ENCODE peak calls at places on chromosomes 16 and 17, in four cellular contexts. L is A549, Q is GM12878, G is K562. C is an unnamed sample.

GRCh38 chr16:4351880-4352279 is 759 bp upstream of the PAM16 start:
- DNase-seq in G (no peak), L (no peak), Q (no peak), C (peak)

GRCh38 chr17:75325827-75326586 is 36.8 kb upstream of the SLC25A19 start:
- DNase-seq in L (no peak), Q (no peak), G (peak), C (no peak)

GRCh38 chr16:12146966-12147365 is 170.4 kb downstream of the SNX29 start:
- DNase-seq in L (no peak), G (no peak), Q (no peak), C (no peak)

GRCh38 chr17:50587571-50587970 is 27.1 kb downstream of the CACNA1G start:
- DNase-seq in Q (no peak), G (no peak), L (no peak), C (no peak)

GRCh38 chr16:57899771-57900661 is 70.9 kb downstream of the CNGB1 start:
- DNase-seq in G (peak), L (peak), Q (no peak), C (peak)

GRCh38 chr17:31394544-31394943 is 3.1 kb downstream of the RAB11FIP4 start:
- DNase-seq in G (peak), Q (no peak), L (no peak), C (peak)

GRCh38 chr16:84341533-84342295 is 26.6 kb upstream of the ATP2C2 start:
- DNase-seq in Q (no peak), G (no peak), L (no peak), C (no peak)

GRCh38 chr16:58937661-58938060 is 203.5 kb upstream of the GOT2 start:
- DNase-seq in Q (no peak), G (no peak), L (no peak), C (no peak)

GRCh38 chr17:47941246-47941997 is at the start of gene PNPO:
- DNase-seq in Q (peak), L (peak), G (peak), C (peak)

GRCh38 chr17:6450926-6451717 is 6.9 kb downstream of the PIMREG start:
- DNase-seq in Q (no peak), L (no peak), G (peak), C (no peak)

GRCh38 chr17:73369126-73369525 is 57.3 kb upstream of the CDC42EP4 start:
- DNase-seq in G (no peak), Q (no peak), L (no peak), C (no peak)

GRCh38 chr17:83096401-83097220 is 17.2 kb downstream of the METRNL start:
- DNase-seq in L (no peak), Q (no peak), G (no peak), C (no peak)

GRCh38 chr16:29698484-29699323 is 19.7 kb downstream of the QPRT start:
- DNase-seq in G (no peak), Q (no peak), L (no peak), C (no peak)

GRCh38 chr17:9150407-9151090 is 129.2 kb downstream of the NTN1 start:
- DNase-seq in G (no peak), L (no peak), Q (no peak), C (no peak)

GRCh38 chr16:30532285-30533145 is 2.1 kb downstream of the ZNF747 start:
- DNase-seq in G (no peak), L (no peak), Q (no peak), C (no peak)

GRCh38 chr17:36885761-36886365 is 51.4 kb upstream of the LHX1 start:
- DNase-seq in L (no peak), Q (no peak), G (no peak), C (no peak)

GRCh38 chr16:19167710-19168172 is 299 bp upstream of the SYT17 start:
- DNase-seq in L (peak), Q (no peak), G (peak), C (peak)

GRCh38 chr17:72366626-72367025 is 245.8 kb downstream of the SOX9 start:
- DNase-seq in Q (no peak), G (no peak), L (no peak), C (no peak)

GRCh38 chr16:89505204-89506112 is 2.7 kb upstream of the SPG7 start:
- DNase-seq in G (peak), Q (peak), L (peak), C (peak)

GRCh38 chr17:59845595-59846390 is 47.0 kb downstream of the TUBD1 start:
- DNase-seq in L (peak), G (peak), Q (no peak), C (peak)

GRCh38 chr16:13550254-13550653 is 369.7 kb upstream of the ERCC4 start:
- DNase-seq in G (no peak), L (no peak), Q (no peak), C (no peak)

GRCh38 chr16:55100100-55100499 is 169.4 kb downstream of the IRX5 start:
- DNase-seq in G (no peak), Q (no peak), L (no peak), C (no peak)

GRCh38 chr16:81415757-81416156 is 28.9 kb upstream of the CMIP start:
- DNase-seq in G (no peak), Q (no peak), L (no peak), C (no peak)

GRCh38 chr17:55587608-55588139 is 76.4 kb upstream of the SMIM36 start:
- DNase-seq in L (no peak), Q (no peak), G (no peak), C (no peak)

GRCh38 chr17:82301300-82301915 is 16.0 kb downstream of the CD7 start:
- DNase-seq in G (no peak), L (no peak), Q (no peak), C (no peak)

GRCh38 chr17:39634384-39634871 is 2.5 kb upstream of the STARD3 start:
- DNase-seq in Q (no peak), G (peak), L (peak), C (no peak)

GRCh38 chr16:25893332-25893731 is 201.6 kb downstream of the HS3ST4 start:
- DNase-seq in L (no peak), Q (no peak), G (peak), C (no peak)

GRCh38 chr16:66212426-66212825 is 154.1 kb upstream of the CDH5 start:
- DNase-seq in Q (no peak), L (no peak), G (no peak), C (no peak)

GRCh38 chr16:11170201-11170600 is 85.8 kb downstream of the SOCS1 start:
- DNase-seq in L (no peak), Q (no peak), G (no peak), C (no peak)

GRCh38 chr17:10069301-10069700 is 129.1 kb downstream of the GAS7 start:
- DNase-seq in L (no peak), G (no peak), Q (no peak), C (no peak)

GRCh38 chr17:22090263-22090935 is 398.1 kb downstream of the KCNJ18 start:
- DNase-seq in G (peak), L (no peak), Q (no peak), C (no peak)

GRCh38 chr17:57672205-57672632 is 72.9 kb downstream of the CCDC182 start:
- DNase-seq in L (no peak), G (no peak), Q (no peak), C (no peak)
- TF ChIP-seq POLR2AphosphoS2 in L (no peak), G (no peak), Q (no peak), C (no peak)

GRCh38 chr17:45426561-45426960 is 6.1 kb downstream of the ARHGAP27 start:
- DNase-seq in L (no peak), G (no peak), Q (no peak), C (no peak)

GRCh38 chr17:45427181-45427835 is 5.4 kb downstream of the ARHGAP27 start:
- DNase-seq in L (no peak), Q (no peak), G (no peak), C (no peak)

GRCh38 chr17:45429338-45430005 is 3.2 kb downstream of the ARHGAP27 start:
- DNase-seq in G (no peak), L (no peak), Q (no peak), C (no peak)

GRCh38 chr17:45428954-45429337 is 3.7 kb downstream of the ARHGAP27 start:
- DNase-seq in G (no peak), L (no peak), Q (no peak), C (no peak)

GRCh38 chr17:45428050-45428953 is 4.4 kb downstream of the ARHGAP27 start:
- DNase-seq in L (peak), G (peak), Q (no peak), C (peak)
- TF ChIP-seq POLR2AphosphoS2 in L (no peak), G (no peak), Q (no peak), C (no peak)

DNA sequence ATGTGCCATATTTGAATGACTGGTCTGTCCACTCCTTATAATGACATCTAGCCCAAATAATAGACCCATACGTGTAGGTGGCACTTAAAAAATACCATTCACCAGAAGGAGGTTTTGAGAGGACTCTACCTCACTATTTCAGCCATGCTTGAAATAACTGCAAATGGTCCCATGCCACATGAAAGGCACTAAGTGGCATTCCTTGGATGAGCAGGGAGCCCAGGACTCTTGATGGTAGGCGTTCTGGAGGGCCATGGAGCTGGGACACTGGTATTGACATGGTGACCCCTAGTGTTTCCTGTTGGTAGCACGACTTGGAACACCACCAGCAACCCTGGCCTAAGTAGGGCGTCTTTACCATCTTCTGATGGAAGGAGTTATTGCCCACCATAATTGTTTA is 148.7 kb upstream of the ZFHX3 start:
- DNase-seq in G (peak), Q (peak), L (peak), C (peak)
- TF ChIP-seq POLR2AphosphoS2 in G (no peak), Q (no peak), L (no peak), C (no peak)

GRCh38 chr16:17470871-17471744 is at the start of gene XYLT1:
- DNase-seq in G (peak), L (peak), Q (no peak), C (no peak)
- TF ChIP-seq POLR2AphosphoS2 in G (no peak), L (no peak), Q (no peak), C (no peak)

C was measured in HepG2.